ENCODE peak calls at places on chromosomes 2 and 18, in nine cellular contexts. O is endodermal cell, M is AG09319, J is astrocyte of the cerebellum, E is cardiac muscle cell, F is A673, Q is B cell, U is AG04450, I is WTC11. C is an unnamed sample.

GRCh38 chr2:220682616-220683015 is 889.5 kb downstream of the EPHA4 start:
- DNase-seq in E (no peak), U (no peak), J (no peak), F (no peak), I (no peak), O (no peak), M (no peak), Q (no peak), C (no peak)

GRCh38 chr2:227529871-227530270 is 57.9 kb downstream of the AGFG1 start:
- DNase-seq in U (no peak), M (no peak), I (no peak), Q (no peak), J (no peak), F (no peak), E (no peak), O (no peak), C (no peak)

GRCh38 chr18:55137602-55138001 is 178.3 kb upstream of the CCDC68 start:
- DNase-seq in Q (no peak), O (no peak), M (no peak), J (no peak), F (no peak), U (no peak), E (no peak), I (no peak), C (no peak)

GRCh38 chr2:180520816-180521595 is 459.4 kb upstream of the UBE2E3 start:
- DNase-seq in J (no peak), Q (no peak), U (no peak), I (no peak), O (no peak), E (no peak), M (no peak), F (no peak), C (no peak)

GRCh38 chr2:232872826-232873225 is 2.8 kb downstream of the SNORC start:
- DNase-seq in O (no peak), E (no peak), I (no peak), U (no peak), Q (no peak), J (no peak), M (no peak), F (no peak), C (no peak)

GRCh38 chr2:18830962-18831361 is 241.6 kb upstream of the NT5C1B start:
- DNase-seq in F (no peak), E (no peak), I (no peak), U (no peak), Q (no peak), J (no peak), M (no peak), O (no peak), C (no peak)

GRCh38 chr2:181774601-181775179 is 94.4 kb upstream of the NEUROD1 start:
- DNase-seq in M (no peak), J (no peak), O (no peak), Q (no peak), U (no peak), E (no peak), I (no peak), F (no peak), C (no peak)

GRCh38 chr2:69985684-69986083 is 24.3 kb upstream of the ASPRV1 start:
- DNase-seq in I (no peak), F (no peak), O (no peak), M (no peak), Q (no peak), U (no peak), E (no peak), J (no peak), C (no peak)

GRCh38 chr2:181188605-181189004 is 208.2 kb downstream of the UBE2E3 start:
- DNase-seq in J (no peak), Q (no peak), M (no peak), O (no peak), I (no peak), F (peak; percentile 7), U (no peak), E (no peak), C (no peak)

GRCh38 chr2:100742884-100743283 is 77.1 kb upstream of the NPAS2 start:
- DNase-seq in J (peak; percentile 77), F (peak; percentile 24), I (no peak), Q (no peak), O (no peak), M (peak; percentile 87), E (no peak), U (peak; percentile 92), C (no peak)

GRCh38 chr2:241088376-241088775 is 13.7 kb downstream of the MTERF4 start:
- DNase-seq in O (no peak), M (no peak), I (no peak), J (no peak), U (no peak), Q (no peak), E (no peak), F (no peak), C (no peak)

GRCh38 chr2:96520231-96520630 is 15.1 kb upstream of the NEURL3 start:
- DNase-seq in E (no peak), M (no peak), U (no peak), I (no peak), O (no peak), F (no peak), J (no peak), Q (no peak), C (no peak)

GRCh38 chr2:73385486-73386341 is at the start of gene ALMS1:
- DNase-seq in M (peak; percentile 72), O (peak; percentile 94), F (peak; percentile 95), I (peak; percentile 86), J (peak; percentile 49), E (peak; percentile 96), Q (peak; percentile 96), U (peak; percentile 61), C (peak; percentile 86)

GRCh38 chr18:80112623-80113248 is 3.7 kb downstream of the ADNP2 start:
- DNase-seq in O (no peak), E (peak; percentile 46), F (no peak), M (no peak), Q (no peak), U (no peak), I (no peak), J (no peak), C (no peak)

GRCh38 chr2:153403937-153404336 is 74.6 kb downstream of the RPRM start:
- DNase-seq in I (no peak), F (no peak), J (no peak), M (no peak), E (no peak), U (no peak), O (no peak), Q (no peak), C (no peak)

DNA sequence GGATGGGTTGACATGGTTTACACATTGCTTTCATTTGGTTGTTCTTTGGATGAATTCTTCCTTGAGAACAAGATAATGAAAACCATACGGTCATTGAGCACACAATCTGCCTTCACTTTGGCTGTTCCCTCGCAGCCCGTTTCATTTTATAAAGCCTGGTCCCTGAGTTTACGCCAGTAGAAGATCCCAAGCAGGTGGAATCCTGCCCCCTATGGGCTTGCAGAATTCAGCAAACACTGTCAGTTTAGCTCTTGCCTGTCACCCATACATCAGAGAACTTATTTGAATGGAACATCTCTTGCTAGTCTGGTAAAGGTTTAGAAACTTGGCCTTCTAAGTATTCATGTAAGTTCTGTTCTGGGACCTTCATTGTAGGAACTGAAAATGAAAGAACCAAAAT is 666.4 kb upstream of the ZEB2 start:
- DNase-seq in E (no peak), O (peak; percentile 76), Q (peak; percentile 8), M (peak; percentile 43), F (peak; percentile 39), U (no peak), I (peak; percentile 55), J (no peak), C (no peak)
- TF ChIP-seq CTCF in E (no peak), O (peak; percentile 85), Q (no peak), M (peak; percentile 26), F (peak; percentile 35), U (no peak), I (peak; percentile 43), J (no peak), C (no peak)

DNA sequence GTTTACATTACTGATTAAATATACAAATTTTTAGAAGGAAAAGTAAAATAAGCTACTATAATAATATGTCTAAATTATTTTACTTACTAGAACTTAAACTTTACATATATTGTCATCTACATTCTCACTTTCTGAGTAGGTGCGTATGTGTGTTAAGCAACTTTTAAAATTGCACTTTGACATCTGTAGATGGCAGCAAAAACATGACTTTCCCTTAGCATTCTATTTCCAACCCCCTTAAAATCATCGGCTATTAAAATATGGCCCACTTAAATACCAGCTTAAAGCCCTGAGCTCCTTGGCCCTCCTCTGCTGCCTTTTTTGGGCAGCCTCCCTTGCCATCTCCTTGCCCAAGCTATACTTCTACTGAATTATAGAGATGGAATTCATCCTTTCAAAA is 78.0 kb downstream of the UPP2 start:
- DNase-seq in Q (peak; percentile 20), I (no peak), E (peak; percentile 8), O (no peak), F (peak; percentile 51), J (no peak), U (no peak), M (no peak), C (no peak)
- TF ChIP-seq CTCF in Q (peak; percentile 44), I (no peak), E (peak; percentile 40), O (peak; percentile 63), F (peak; percentile 62), J (peak; percentile 30), U (peak; percentile 51), M (peak; percentile 42), C (peak; percentile 19)

DNA sequence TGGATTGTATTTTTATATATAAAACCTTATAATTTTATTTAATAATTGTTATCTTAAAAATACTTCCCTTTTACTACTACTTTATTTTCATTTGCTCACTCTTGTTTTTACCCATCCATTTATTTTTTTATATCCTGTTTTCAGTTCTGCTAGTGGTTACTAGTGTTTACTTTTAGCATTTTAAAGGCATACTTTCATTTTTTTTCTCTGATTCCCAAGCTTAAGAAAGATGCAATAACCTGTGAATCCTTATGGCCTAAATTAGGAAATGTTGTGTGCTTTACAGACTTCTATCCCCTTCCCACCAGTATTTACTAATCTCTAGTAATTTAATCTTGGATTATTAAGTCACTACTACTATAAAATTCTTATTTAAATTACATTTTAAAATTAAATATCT is 140.0 kb downstream of the SMAD7 start:
- DNase-seq in Q (no peak), F (no peak), M (no peak), J (no peak), U (no peak), O (no peak), I (no peak), E (no peak), C (no peak)
- TF ChIP-seq CTCF in Q (no peak), F (no peak), M (no peak), J (no peak), U (no peak), O (no peak), I (no peak), E (no peak), C (no peak)

DNA sequence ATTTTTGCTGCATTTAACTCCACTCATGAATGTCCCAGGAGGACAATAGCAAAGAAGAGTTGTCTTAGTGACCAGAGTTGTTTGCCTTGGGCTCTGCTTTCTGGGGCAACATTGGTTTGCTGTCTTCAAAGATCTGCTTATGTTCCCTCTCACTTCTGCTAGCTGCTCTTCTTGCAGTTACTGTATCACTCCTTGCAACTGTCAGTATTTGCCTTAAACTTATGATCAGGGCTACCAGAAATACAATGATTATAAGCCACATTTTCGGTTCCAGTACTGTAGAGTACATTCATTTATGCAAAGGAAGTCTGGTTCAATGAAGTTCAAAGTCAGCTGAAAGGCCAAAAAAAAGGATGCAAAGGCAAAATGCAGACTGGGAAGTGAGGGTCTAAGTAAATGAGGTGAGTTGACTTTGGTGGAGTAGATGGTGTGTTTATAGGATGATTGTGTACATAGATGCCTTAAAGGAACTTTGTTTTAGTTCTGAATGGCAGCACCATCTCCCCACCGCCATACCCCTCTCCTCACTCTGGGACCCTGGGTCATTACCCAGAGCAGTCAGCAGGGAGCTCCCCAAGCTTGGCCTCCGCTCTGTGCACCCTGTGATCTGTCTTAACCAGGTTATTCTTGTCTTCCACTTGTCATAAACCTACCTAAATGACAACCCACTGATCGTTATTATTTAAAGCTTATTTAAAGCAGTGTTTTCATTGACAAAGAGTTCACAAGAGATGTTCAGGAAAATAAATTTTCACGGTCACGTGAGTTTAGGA is 236.0 kb downstream of the DOK6 start:
- DNase-seq in F (peak; percentile 40), I (peak; percentile 56), Q (no peak), M (no peak), U (no peak), J (no peak), E (no peak), O (peak; percentile 73), C (no peak)
- TF ChIP-seq CTCF in F (peak; percentile 54), I (no peak), Q (no peak), M (no peak), U (peak; percentile 52), J (peak; percentile 11), E (peak; percentile 33), O (peak; percentile 78), C (no peak)